ENCODE peak calls at places on chromosome 4, in four cellular contexts. R is AG10803, U is astrocyte of the cerebellum, Y is dorsolateral prefrontal cortex. I is an unnamed sample.

GRCh38 chr4:101346312-101346561 is 1.1 kb downstream of the PPP3CA start:
- DNase-seq in R (no peak), U (no peak), Y (no peak), I (no peak)

GRCh38 chr4:112766422-112766821 is 129.5 kb downstream of the LARP7 start:
- DNase-seq in R (peak), U (peak), Y (no peak), I (no peak)

GRCh38 chr4:38082424-38083374 is 122.5 kb downstream of the PTTG2 start:
- DNase-seq in R (peak), U (no peak), Y (no peak), I (no peak)

GRCh38 chr4:39124885-39125599 is 57.3 kb upstream of the WDR19 start:
- DNase-seq in R (no peak), U (no peak), Y (no peak), I (no peak)

GRCh38 chr4:88335092-88335665 is 43.5 kb upstream of the HERC6 start:
- DNase-seq in R (peak), U (no peak), Y (no peak), I (no peak)

GRCh38 chr4:1216869-1217294 is 32.0 kb downstream of the CTBP1 start:
- DNase-seq in R (no peak), U (no peak), Y (no peak), I (no peak)

GRCh38 chr4:110634320-110635154 is 11.7 kb upstream of the PITX2 start:
- DNase-seq in R (no peak), U (no peak), Y (no peak), I (no peak)

GRCh38 chr4:870951-871350 is 45.0 kb upstream of the CPLX1 start:
- DNase-seq in R (no peak), U (no peak), Y (no peak), I (no peak)

GRCh38 chr4:151854731-151855130 is 93.9 kb upstream of the GATB start:
- DNase-seq in R (no peak), U (no peak), Y (no peak), I (no peak)

GRCh38 chr4:6345096-6345830 is 75.6 kb downstream of the WFS1 start:
- DNase-seq in R (no peak), U (no peak), Y (no peak), I (no peak)

GRCh38 chr4:80360102-80360501 is 24.6 kb downstream of the CFAP299 start:
- DNase-seq in R (no peak), U (no peak), Y (no peak), I (no peak)

GRCh38 chr4:156547439-156547838 is 424.2 kb downstream of the PDGFC start:
- DNase-seq in R (peak), U (peak), Y (no peak), I (peak)

GRCh38 chr4:47562297-47562696 is 77.2 kb downstream of the ATP10D start:
- DNase-seq in R (peak), U (no peak), Y (no peak), I (no peak)

GRCh38 chr4:6224725-6225124 is 24.4 kb upstream of the JAKMIP1 start:
- DNase-seq in R (no peak), U (no peak), Y (no peak), I (no peak)

GRCh38 chr4:2671267-2671895 is 84.8 kb downstream of the TNIP2 start:
- DNase-seq in R (no peak), U (no peak), Y (no peak), I (peak)

GRCh38 chr4:2663275-2663674 is 92.9 kb downstream of the TNIP2 start:
- DNase-seq in R (no peak), U (no peak), Y (no peak), I (no peak)

GRCh38 chr4:2667428-2667827 is 88.7 kb downstream of the TNIP2 start:
- DNase-seq in R (no peak), U (no peak), Y (no peak), I (no peak)

GRCh38 chr4:2662598-2662997 is 93.5 kb downstream of the TNIP2 start:
- DNase-seq in R (peak), U (peak), Y (no peak), I (peak)

GRCh38 chr4:2666722-2667247 is 89.4 kb downstream of the TNIP2 start:
- DNase-seq in R (no peak), U (no peak), Y (no peak), I (no peak)
- H3K4me3 ChIP-seq in R (no peak), U (no peak), Y (no peak), I (no peak)

DNA sequence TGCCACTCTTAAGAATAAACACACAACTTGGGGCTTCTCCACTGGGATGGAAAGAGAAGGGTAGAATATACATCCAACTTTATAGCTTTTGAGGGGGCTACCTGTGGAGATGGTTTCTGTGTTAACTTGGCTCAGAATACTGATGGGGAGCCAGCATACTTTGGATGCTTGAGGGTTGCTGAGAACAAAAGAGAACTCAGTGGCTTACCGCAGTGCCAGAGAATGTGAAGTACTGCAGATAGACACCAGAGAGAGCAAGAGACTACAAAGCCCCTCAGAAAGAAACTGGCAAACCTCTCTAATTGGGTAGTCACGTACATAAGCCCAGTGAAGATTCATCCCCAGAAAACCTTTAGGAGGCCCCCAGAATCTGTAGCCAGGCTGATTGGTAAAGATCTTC is 214.4 kb downstream of the DCHS2 start:
- DNase-seq in R (no peak), U (peak), Y (no peak), I (no peak)
- TF ChIP-seq CTCF in R (no peak), U (peak), Y (no peak), I (no peak)

DNA sequence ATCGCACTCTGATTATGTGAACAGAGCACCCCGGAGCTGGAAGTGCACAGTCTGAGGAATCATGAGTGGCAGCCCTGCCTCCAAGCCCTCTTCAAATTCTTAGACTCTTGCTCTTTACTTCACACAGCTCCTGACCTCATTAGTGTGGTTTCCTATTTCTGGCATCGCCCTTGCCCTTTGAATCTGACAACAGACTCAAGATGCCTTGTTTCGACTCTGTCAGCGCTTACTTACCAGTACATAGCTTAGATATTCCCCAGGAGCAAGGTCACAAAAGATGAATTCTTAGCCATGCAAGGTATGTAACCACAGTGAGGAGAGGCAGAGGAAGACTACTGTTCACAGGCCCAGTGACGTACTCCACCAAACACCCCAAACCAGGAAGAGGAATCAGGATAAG is 167.2 kb downstream of the KDR start:
- DNase-seq in R (peak), U (no peak), Y (no peak), I (no peak)
- H3K4me3 ChIP-seq in R (no peak), U (no peak), Y (no peak), I (no peak)

DNA sequence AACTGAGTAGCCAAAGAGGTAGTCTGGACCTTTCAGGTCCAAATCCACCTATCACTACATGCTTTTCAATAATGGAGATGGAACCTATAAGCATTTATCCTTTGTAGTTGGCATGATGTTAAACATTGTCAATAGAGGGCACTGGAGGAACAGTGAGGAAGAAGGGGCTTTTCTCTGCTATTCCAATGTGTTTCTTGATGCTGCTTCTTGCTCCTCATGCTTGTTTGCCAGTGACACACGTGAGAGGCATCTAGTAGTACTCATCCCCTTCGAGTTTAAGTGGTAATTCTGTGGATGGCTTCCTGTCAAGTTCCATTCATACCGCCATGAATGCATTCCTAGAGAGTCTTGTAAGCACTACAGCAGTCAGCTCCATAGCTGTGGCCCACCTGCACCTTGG is 84.0 kb downstream of the NAA11 start:
- DNase-seq in R (peak), U (peak), Y (no peak), I (peak)
- TF ChIP-seq CTCF in R (peak), U (peak), Y (no peak), I (peak)

GRCh38 chr4:107392951-107393350 is 327.1 kb downstream of the PAPSS1 start:
- DNase-seq in R (peak), U (no peak), Y (no peak), I (no peak)

GRCh38 chr4:107391009-107391629 is 328.9 kb downstream of the PAPSS1 start:
- DNase-seq in R (no peak), U (no peak), Y (no peak), I (no peak)

GRCh38 chr4:107389965-107390364 is 330.1 kb downstream of the PAPSS1 start:
- DNase-seq in R (no peak), U (no peak), Y (no peak), I (no peak)

GRCh38 chr4:107391630-107392028 is 328.4 kb downstream of the PAPSS1 start:
- DNase-seq in R (peak), U (no peak), Y (no peak), I (no peak)

DNA sequence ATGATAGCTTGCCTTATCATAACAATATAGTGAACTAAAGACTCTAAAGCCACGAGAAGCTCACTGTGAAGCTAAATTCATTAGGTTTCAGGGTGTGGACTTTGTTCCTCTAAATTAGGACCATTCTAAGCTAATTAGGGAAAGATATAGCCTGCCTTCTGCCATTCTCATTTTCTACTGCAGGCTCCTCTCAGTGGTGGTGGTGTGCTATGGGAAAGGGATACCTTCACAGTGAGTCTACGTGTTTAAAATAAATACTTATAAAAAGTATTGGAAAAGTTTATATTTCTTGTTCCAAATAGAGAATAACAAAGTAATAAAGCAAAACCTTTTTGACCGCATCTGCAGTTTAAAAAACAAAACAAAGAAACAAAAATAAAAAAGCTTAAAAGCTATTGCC is 327.7 kb downstream of the PAPSS1 start:
- DNase-seq in R (no peak), U (no peak), Y (no peak), I (no peak)
- H3K4me3 ChIP-seq in R (no peak), U (no peak), Y (no peak), I (no peak)

GRCh38 chr4:83022724-83023427 is 12.1 kb upstream of the COPS4 start:
- DNase-seq in R (peak), U (no peak), Y (no peak), I (no peak)
- TF ChIP-seq CTCF in R (no peak), U (no peak), Y (no peak), I (no peak)

GRCh38 chr4:144650311-144650820 is 4.4 kb downstream of the HHIP start:
- DNase-seq in R (no peak), U (no peak), Y (no peak), I (no peak)
- H3K4me3 ChIP-seq in R (no peak), U (peak), Y (peak), I (no peak)

I was measured in epithelial cell of proximal tubule.